ENCODE peak calls at places on chromosomes 3 and 15, in ten cellular contexts. Z is left ventricle myocardium inferior; J is lower lobe of right lung; W is Peyer's patch; O is CD8-positive, alpha-beta T cell; V is upper lobe of right lung; N is neural progenitor cell; Q is lung; I is heart left ventricle; F is uterus. C is an unnamed sample. For H3K27me3, the result is how much of the 10 kb centered on the place peaks cover.

GRCh38 chr3:118980832-118981231 is 53.8 kb downstream of the IGSF11 start:
- DNase-seq in Z (no peak), J (no peak), W (no peak), O (no peak), V (no peak), N (no peak), Q (no peak), I (no peak), F (no peak), C (no peak)

GRCh38 chr3:122945230-122945629 is 82.3 kb downstream of the SEMA5B start:
- DNase-seq in Z (no peak), J (no peak), W (no peak), O (no peak), V (no peak), N (no peak), Q (no peak), I (no peak), F (no peak), C (no peak)

GRCh38 chr15:81301815-81302399 is 22.0 kb downstream of the STARD5 start:
- DNase-seq in Z (no peak), J (peak), W (peak), O (no peak), V (no peak), N (no peak), Q (no peak), I (no peak), F (no peak), C (no peak)

GRCh38 chr3:110894574-110894973 is 177.0 kb upstream of the NECTIN3 start:
- DNase-seq in Z (no peak), J (no peak), W (no peak), O (no peak), V (no peak), N (no peak), Q (no peak), I (no peak), F (no peak), C (no peak)

GRCh38 chr15:51237816-51238215 is 100.6 kb downstream of the CYP19A1 start:
- DNase-seq in Z (no peak), J (no peak), W (no peak), O (no peak), V (no peak), N (no peak), Q (no peak), I (no peak), F (no peak), C (peak)

GRCh38 chr3:157354254-157354653 is 82.4 kb upstream of the PTX3 start:
- DNase-seq in Z (no peak), J (no peak), W (no peak), O (no peak), V (no peak), N (no peak), Q (no peak), I (no peak), F (no peak), C (no peak)

GRCh38 chr15:79896634-79897379 is at the start of gene MTHFS:
- DNase-seq in Z (peak), J (peak), W (peak), O (peak), V (peak), N (peak), Q (peak), I (peak), F (peak), C (peak)

GRCh38 chr3:112531358-112531781 is 30.4 kb downstream of the ATG3 start:
- DNase-seq in Z (no peak), J (no peak), W (no peak), O (no peak), V (no peak), N (peak), Q (no peak), I (no peak), F (no peak), C (peak)

GRCh38 chr3:102181202-102181920 is 253.5 kb upstream of the ZPLD1 start:
- DNase-seq in Z (no peak), J (no peak), W (no peak), O (no peak), V (no peak), N (no peak), Q (no peak), I (no peak), F (no peak), C (no peak)

GRCh38 chr15:32028921-32029320 is 1.4 kb upstream of the CHRNA7 start:
- DNase-seq in Z (no peak), J (no peak), W (no peak), O (no peak), V (no peak), N (peak), Q (no peak), I (no peak), F (no peak), C (no peak)

GRCh38 chr3:125125822-125126245 is 70.0 kb upstream of the HEG1 start:
- DNase-seq in Z (no peak), J (no peak), W (no peak), O (no peak), V (no peak), N (no peak), Q (no peak), I (no peak), F (no peak), C (peak)

GRCh38 chr15:82731527-82731926 is 21.9 kb upstream of the AP3B2 start:
- DNase-seq in Z (no peak), J (no peak), W (no peak), O (no peak), V (no peak), N (no peak), Q (no peak), I (no peak), F (no peak), C (no peak)

GRCh38 chr3:113234028-113234427 is 22.7 kb downstream of the BOC start:
- DNase-seq in Z (no peak), J (no peak), W (no peak), O (no peak), V (no peak), N (no peak), Q (no peak), I (no peak), F (no peak), C (peak)

GRCh38 chr15:36567445-36567844 is 12.0 kb upstream of the CDIN1 start:
- DNase-seq in Z (no peak), J (no peak), W (no peak), O (no peak), V (no peak), N (no peak), Q (no peak), I (no peak), F (no peak), C (no peak)

GRCh38 chr3:185257334-185257733 is 3.5 kb upstream of the EHHADH start:
- DNase-seq in Z (no peak), J (no peak), W (no peak), O (no peak), V (no peak), N (no peak), Q (no peak), I (no peak), F (no peak), C (no peak)

GRCh38 chr3:6799264-6799915 is 61.5 kb upstream of the GRM7 start:
- DNase-seq in Z (no peak), J (no peak), W (peak), O (no peak), V (no peak), N (peak), Q (peak), I (no peak), F (no peak), C (peak)

GRCh38 chr3:54665201-54665600 is 262.7 kb downstream of the LRTM1 start:
- DNase-seq in Z (no peak), J (no peak), W (no peak), O (no peak), V (no peak), N (no peak), Q (no peak), I (no peak), F (no peak), C (no peak)

GRCh38 chr3:41893977-41894376 is 67.9 kb downstream of the ULK4 start:
- DNase-seq in Z (no peak), J (no peak), W (no peak), O (no peak), V (no peak), N (peak), Q (no peak), I (no peak), F (peak), C (peak)

GRCh38 chr3:95302044-95302443 is 1239.2 kb downstream of the NSUN3 start:
- DNase-seq in Z (no peak), J (no peak), W (no peak), O (no peak), V (no peak), N (no peak), Q (no peak), I (no peak), F (no peak), C (peak)

GRCh38 chr3:186456636-186457265 is 87.4 kb downstream of the CRYGS start:
- DNase-seq in Z (no peak), J (no peak), W (no peak), O (no peak), V (no peak), N (peak), Q (no peak), I (no peak), F (no peak), C (no peak)

GRCh38 chr3:186452517-186452916 is 90.5 kb upstream of the DGKG start:
- DNase-seq in Z (no peak), J (no peak), W (no peak), O (no peak), V (no peak), N (no peak), Q (no peak), I (no peak), F (no peak), C (peak)

GRCh38 chr3:186451371-186451770 is 89.3 kb upstream of the DGKG start:
- DNase-seq in Z (no peak), J (no peak), W (no peak), O (no peak), V (no peak), N (no peak), Q (no peak), I (no peak), F (no peak), C (no peak)

GRCh38 chr3:186454881-186455703 is 89.1 kb downstream of the CRYGS start:
- DNase-seq in Z (no peak), J (no peak), W (no peak), O (no peak), V (no peak), N (no peak), Q (peak), I (no peak), F (no peak), C (no peak)

GRCh38 chr3:186453531-186453930 is 90.6 kb downstream of the CRYGS start:
- DNase-seq in Z (no peak), J (no peak), W (no peak), O (no peak), V (no peak), N (peak), Q (no peak), I (no peak), F (no peak), C (no peak)
- H3K27me3 ChIP-seq in Z (under half), J (under half), W (under half), O (under half), V (under half), N (under half), Q (under half), I (under half), F (under half), C (under half)

DNA sequence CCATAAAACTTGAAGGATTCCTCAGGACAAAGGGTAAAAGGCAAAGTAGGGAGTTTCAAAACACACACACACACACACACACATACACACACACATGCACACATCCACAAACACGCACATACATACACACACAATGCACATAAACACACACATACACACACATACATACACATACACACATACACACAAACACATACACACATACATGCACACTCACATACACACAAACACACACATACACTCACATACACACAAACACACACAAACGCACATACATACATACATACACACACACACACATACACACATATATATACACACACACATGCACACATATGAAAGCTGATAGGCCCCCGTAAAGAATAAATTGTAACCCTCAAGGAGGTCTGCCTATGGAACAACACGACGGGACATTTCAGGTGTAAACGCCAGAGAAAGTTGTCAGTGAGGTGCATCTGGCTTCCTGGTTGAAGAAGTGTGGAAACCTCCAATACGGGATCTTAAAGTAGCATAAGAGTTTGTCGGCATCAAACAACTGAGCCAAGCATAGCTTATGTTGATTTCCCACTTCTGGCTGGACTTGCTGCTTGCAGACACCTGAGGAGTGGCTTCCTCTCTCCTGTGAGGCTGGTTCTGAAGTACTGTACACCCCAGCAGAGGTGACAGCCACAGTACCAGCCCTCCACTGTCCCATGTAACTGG is 5.8 kb downstream of the RFTN1 start:
- DNase-seq in Z (no peak), J (no peak), W (no peak), O (no peak), V (no peak), N (no peak), Q (no peak), I (no peak), F (no peak), C (no peak)
- H3K4me3 ChIP-seq in Z (no peak), J (no peak), W (no peak), O (no peak), V (no peak), N (no peak), Q (no peak), I (no peak), F (no peak), C (no peak)

GRCh38 chr15:89542369-89542768 is 32.9 kb upstream of the TICRR start:
- DNase-seq in Z (no peak), J (no peak), W (no peak), O (no peak), V (no peak), N (no peak), Q (no peak), I (no peak), F (no peak), C (no peak)
- TF ChIP-seq CTCF in Z (no peak), J (no peak), W (no peak), O (no peak), V (no peak), N (no peak), Q (no peak), I (no peak), F (no peak), C (no peak)

GRCh38 chr3:143118630-143119008 is 952 bp upstream of the CHST2 start:
- DNase-seq in Z (no peak), J (no peak), W (no peak), O (peak), V (no peak), N (peak), Q (no peak), I (no peak), F (no peak), C (no peak)
- H3K27me3 ChIP-seq in Z (half or more), J (under half), W (under half), O (under half), V (under half), N (under half), Q (under half), I (under half), F (under half), C (under half)

GRCh38 chr3:52374173-52374572 is 58.1 kb downstream of the DNAH1 start:
- DNase-seq in Z (no peak), J (no peak), W (no peak), O (no peak), V (no peak), N (no peak), Q (no peak), I (no peak), F (no peak), C (no peak)
- H3K4me3 ChIP-seq in Z (no peak), J (no peak), W (no peak), O (no peak), V (no peak), N (no peak), Q (no peak), I (no peak), F (no peak), C (no peak)